ENCODE peak calls at places on chromosome 6, in six cellular contexts. J, R, E, U, N and P are unnamed samples.

GRCh38 chr6:154386848-154387717 is 30.5 kb upstream of the IPCEF1 start:
- DNase-seq in R (no peak), N (no peak), U (no peak), J (peak), E (no peak), P (peak)

GRCh38 chr6:37029249-37029959 is 23.9 kb downstream of the FGD2 start:
- DNase-seq in N (peak), E (no peak), U (no peak), J (peak), R (peak), P (peak)

GRCh38 chr6:137927777-137928218 is 60.7 kb downstream of the TNFAIP3 start:
- DNase-seq in E (no peak), N (peak), R (no peak), U (peak), J (no peak), P (no peak)

GRCh38 chr6:166642646-166643045 is 15.6 kb upstream of the RPS6KA2 start:
- DNase-seq in J (no peak), E (no peak), U (no peak), N (no peak), R (no peak), P (no peak)

GRCh38 chr6:32991972-32992371 is 17.4 kb downstream of the HLA-DOA start:
- DNase-seq in R (no peak), N (no peak), U (no peak), J (no peak), E (no peak), P (no peak)

GRCh38 chr6:13766201-13766634 is 48.1 kb downstream of the MCUR1 start:
- DNase-seq in E (no peak), R (no peak), N (no peak), J (peak), U (no peak), P (peak)

GRCh38 chr6:18269717-18270116 is 5.4 kb upstream of the DEK start:
- DNase-seq in E (no peak), R (no peak), N (no peak), U (no peak), J (no peak), P (no peak)

GRCh38 chr6:45477785-45478184 is 100.1 kb upstream of the SUPT3H start:
- DNase-seq in J (no peak), U (no peak), E (no peak), N (peak), R (no peak), P (no peak)

GRCh38 chr6:36118550-36119107 is 11.7 kb upstream of the MAPK13 start:
- DNase-seq in J (no peak), U (peak), N (no peak), E (no peak), R (no peak), P (peak)

GRCh38 chr6:139349464-139350020 is 24.9 kb downstream of the CITED2 start:
- DNase-seq in U (no peak), E (no peak), J (no peak), R (no peak), N (no peak), P (no peak)

GRCh38 chr6:108941281-108941680 is 93.1 kb downstream of the ARMC2 start:
- DNase-seq in E (no peak), R (no peak), J (no peak), N (no peak), U (no peak), P (no peak)

GRCh38 chr6:130970839-130971410 is 92.1 kb downstream of the EPB41L2 start:
- DNase-seq in R (no peak), N (no peak), E (no peak), J (no peak), U (no peak), P (no peak)

GRCh38 chr6:138476116-138476515 is 23.2 kb downstream of the NHSL1 start:
- DNase-seq in E (no peak), R (no peak), N (no peak), U (no peak), J (no peak), P (no peak)

GRCh38 chr6:113015249-113015648 is 668.1 kb downstream of the RFPL4B start:
- DNase-seq in N (no peak), J (no peak), E (no peak), R (no peak), U (no peak), P (no peak)

GRCh38 chr6:18289283-18289682 is 25.0 kb upstream of the DEK start:
- DNase-seq in J (no peak), N (no peak), E (no peak), R (no peak), U (no peak), P (no peak)

GRCh38 chr6:71886184-71887005 is at the start of gene RIMS1:
- DNase-seq in R (peak), U (no peak), N (peak), E (peak), J (peak), P (peak)

GRCh38 chr6:107460074-107460631 is 789 bp upstream of the PDSS2 start:
- DNase-seq in R (no peak), N (no peak), J (no peak), E (no peak), U (no peak), P (no peak)

GRCh38 chr6:161031721-161032495 is 40.3 kb downstream of the MAP3K4 start:
- DNase-seq in J (no peak), R (no peak), E (no peak), N (no peak), U (no peak), P (no peak)

GRCh38 chr6:22956029-22956715 is 386.8 kb downstream of the HDGFL1 start:
- DNase-seq in E (no peak), U (no peak), R (no peak), N (no peak), J (no peak), P (no peak)

GRCh38 chr6:33029297-33030184 is 20.1 kb upstream of the HLA-DOA start:
- DNase-seq in U (peak), J (no peak), N (no peak), E (no peak), R (no peak), P (no peak)

GRCh38 chr6:166997768-166998255 is 1.4 kb upstream of the CEP43 start:
- DNase-seq in E (peak), U (no peak), N (peak), R (no peak), J (peak), P (peak)

GRCh38 chr6:27332692-27333641 is 20.9 kb upstream of the POM121L2 start:
- DNase-seq in J (peak), U (peak), N (no peak), E (no peak), R (peak), P (peak)

GRCh38 chr6:53898026-53898795 is 103.4 kb downstream of the LRRC1 start:
- DNase-seq in R (no peak), U (no peak), E (no peak), N (no peak), J (no peak), P (no peak)